ENCODE peak calls at places on chromosome 17, in four cellular contexts. U is GM13977; M is uterus; D is CD8-positive, alpha-beta T cell. S is an unnamed sample.

GRCh38 chr17:17419621-17420020 is 57.2 kb upstream of the MED9 start:
- DNase-seq in D (no peak), M (no peak), U (no peak), S (no peak)

GRCh38 chr17:72158895-72159885 is 38.4 kb downstream of the SOX9 start:
- DNase-seq in D (no peak), U (no peak), M (no peak), S (no peak)

GRCh38 chr17:66964930-66965800 is 658 bp downstream of the CACNG4 start:
- DNase-seq in D (peak), M (no peak), U (peak), S (peak)

GRCh38 chr17:77381185-77381700 is 240.5 kb downstream of the SEC14L1 start:
- DNase-seq in M (no peak), U (no peak), D (no peak), S (no peak)

GRCh38 chr17:72635034-72635654 is 457.3 kb downstream of the SLC39A11 start:
- DNase-seq in M (no peak), D (no peak), U (no peak), S (no peak)

GRCh38 chr17:17525331-17525730 is 29.1 kb upstream of the RASD1 start:
- DNase-seq in D (no peak), M (no peak), U (no peak), S (no peak)

GRCh38 chr17:46201491-46201890 is 8.3 kb upstream of the KANSL1 start:
- DNase-seq in D (no peak), U (no peak), M (no peak), S (no peak)

GRCh38 chr17:34312080-34312479 is 7.2 kb upstream of the CCL8 start:
- DNase-seq in U (no peak), D (no peak), M (no peak), S (no peak)

GRCh38 chr17:50096092-50096491 is 941 bp downstream of the PDK2 start:
- DNase-seq in D (no peak), M (no peak), U (no peak), S (no peak)

GRCh38 chr17:5092139-5093010 is 14.1 kb downstream of the ZFP3 start:
- DNase-seq in M (no peak), U (no peak), D (no peak), S (no peak)

GRCh38 chr17:50721194-50722010 is 2.0 kb downstream of the LUC7L3 start:
- DNase-seq in U (peak), D (no peak), M (no peak), S (peak)

GRCh38 chr17:65219707-65220106 is 82.5 kb downstream of the RGS9 start:
- DNase-seq in U (no peak), D (no peak), M (no peak), S (no peak)

GRCh38 chr17:37701424-37702020 is 43.3 kb downstream of the HNF1B start:
- DNase-seq in D (peak), U (peak), M (no peak), S (peak)

GRCh38 chr17:42578282-42578869 is 847 bp upstream of the PSMC3IP start:
- DNase-seq in D (peak), M (peak), U (peak), S (peak)

GRCh38 chr17:77634710-77635109 is 323.8 kb upstream of the TNRC6C start:
- DNase-seq in D (no peak), U (peak), M (no peak), S (peak)

GRCh38 chr17:45435481-45435880 is 2.8 kb upstream of the ARHGAP27 start:
- DNase-seq in M (no peak), D (no peak), U (no peak), S (no peak)

GRCh38 chr17:11638700-11639265 is 40.5 kb downstream of the DNAH9 start:
- DNase-seq in U (no peak), D (no peak), M (no peak), S (no peak)

GRCh38 chr17:78517421-78517820 is 59.8 kb downstream of the DNAH17 start:
- DNase-seq in D (no peak), U (no peak), M (no peak), S (no peak)

GRCh38 chr17:68704897-68705296 is 103.7 kb upstream of the FAM20A start:
- DNase-seq in M (no peak), D (no peak), U (no peak), S (no peak)

GRCh38 chr17:77476920-77477805 is 336.4 kb downstream of the SEC14L1 start:
- DNase-seq in D (no peak), U (no peak), M (peak), S (no peak)

GRCh38 chr17:72346306-72346705 is 225.5 kb downstream of the SOX9 start:
- DNase-seq in M (no peak), U (no peak), D (no peak), S (no peak)

GRCh38 chr17:8865811-8866210 is 1.7 kb downstream of the PIK3R6 start:
- DNase-seq in M (no peak), D (no peak), U (no peak), S (no peak)

DNA sequence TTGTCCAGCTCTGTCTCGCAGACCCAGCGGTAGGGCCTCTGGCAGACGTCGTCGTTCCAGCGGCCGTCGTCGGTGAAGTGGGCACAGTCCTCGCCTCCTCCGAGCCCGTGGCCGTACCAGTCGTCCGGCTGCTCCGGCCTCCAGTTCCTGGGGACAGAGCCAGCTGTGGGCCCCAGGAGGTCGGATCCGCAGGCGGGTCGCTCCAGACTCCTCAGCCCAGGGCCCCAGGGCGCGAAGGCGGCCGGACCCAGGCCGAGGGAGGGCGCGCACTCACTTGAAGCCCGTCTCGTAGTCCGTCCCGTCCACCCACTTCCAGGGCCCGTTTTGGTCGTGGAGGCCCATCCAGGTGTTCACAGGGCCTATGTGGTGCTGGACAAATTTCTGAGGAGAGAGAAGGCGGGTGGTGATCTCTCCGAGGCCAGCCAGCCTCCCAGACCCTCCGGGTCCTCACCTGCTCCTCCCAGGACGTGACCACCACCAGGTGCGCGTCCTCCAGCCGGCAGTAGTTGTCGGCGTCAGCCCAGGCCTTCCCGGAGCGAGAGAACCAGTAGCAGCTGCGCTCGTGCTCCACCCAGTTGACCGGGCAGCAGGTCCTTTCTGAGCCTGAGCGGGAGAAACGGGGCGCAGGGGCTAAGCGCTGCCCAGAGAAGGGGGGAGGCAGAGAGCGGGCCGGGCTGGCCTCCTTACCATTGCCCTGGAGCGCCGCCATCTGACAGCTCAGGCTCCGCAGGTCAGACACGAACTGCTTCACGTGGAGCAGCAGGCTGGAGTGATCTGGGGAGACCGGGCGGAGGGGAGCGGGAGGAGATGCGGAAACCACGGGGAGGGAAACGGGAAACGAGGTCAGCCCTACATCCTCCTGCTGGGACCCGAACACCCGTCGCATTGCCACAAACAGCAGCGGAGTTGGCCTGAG is 5.2 kb downstream of the ASGR1 start:
- DNase-seq in U (peak), M (peak), D (peak), S (peak)
- TF ChIP-seq CTCF in U (peak), M (no peak), D (no peak), S (peak)

DNA sequence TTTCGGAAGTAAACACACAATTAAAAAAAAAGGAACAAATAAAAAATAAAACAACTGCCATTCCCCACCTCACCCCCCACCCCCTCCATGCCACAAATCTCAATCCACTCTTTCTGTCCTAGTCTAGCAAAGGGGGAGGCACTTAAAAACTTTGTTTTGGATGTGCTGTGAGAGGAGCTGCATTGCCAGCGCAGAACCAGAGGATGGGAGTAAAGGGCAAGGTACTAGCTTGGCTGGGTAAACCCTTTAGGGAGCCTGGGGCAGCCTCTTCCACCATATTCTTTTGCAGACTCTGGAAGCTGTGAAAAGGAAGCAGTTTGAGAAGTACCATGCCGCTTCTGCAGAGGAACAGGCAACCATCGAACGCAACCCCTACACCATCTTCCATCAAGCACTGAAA is 1.4 kb downstream of the MRPS7 start:
- DNase-seq in M (no peak), U (no peak), D (no peak), S (no peak)
- TF ChIP-seq CTCF in M (no peak), U (no peak), D (no peak), S (no peak)

DNA sequence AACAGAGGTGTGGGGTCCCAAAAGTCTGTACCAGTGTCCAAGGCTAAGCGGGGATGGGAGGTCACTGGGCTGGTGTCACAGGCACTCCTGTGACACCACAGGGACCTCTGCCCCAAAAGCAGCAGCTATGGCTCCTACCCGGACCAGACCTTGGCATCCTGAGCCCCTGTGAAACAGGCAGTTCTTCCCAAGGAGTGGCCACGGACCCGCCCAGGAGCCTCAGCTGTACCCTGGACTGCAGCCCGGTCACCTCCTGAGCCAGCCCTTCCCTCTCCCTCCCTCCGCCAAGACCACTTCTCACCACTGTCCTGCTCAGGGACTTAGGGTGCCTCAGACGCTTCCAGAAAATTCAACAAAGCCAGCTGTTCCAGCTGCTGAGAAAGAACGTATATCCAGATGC is 13.8 kb upstream of the NCBP3 start:
- DNase-seq in U (no peak), M (no peak), D (no peak), S (no peak)
- TF ChIP-seq CTCF in U (no peak), M (no peak), D (no peak), S (no peak)

GRCh38 chr17:76153640-76154039 is 12.6 kb upstream of the FOXJ1 start:
- DNase-seq in D (no peak), M (no peak), U (no peak), S (no peak)
- TF ChIP-seq CTCF in D (no peak), M (no peak), U (no peak), S (no peak)

GRCh38 chr17:47820023-47820789 is 1.4 kb downstream of the OSBPL7 start:
- DNase-seq in M (no peak), U (no peak), D (no peak), S (no peak)

GRCh38 chr17:47822785-47823184 is 1.2 kb upstream of the OSBPL7 start:
- DNase-seq in M (no peak), U (no peak), D (no peak), S (no peak)

GRCh38 chr17:47823519-47823918 is 1.9 kb upstream of the OSBPL7 start:
- DNase-seq in M (no peak), D (no peak), U (no peak), S (no peak)

GRCh38 chr17:47821031-47821423 is 567 bp downstream of the OSBPL7 start:
- DNase-seq in M (no peak), U (no peak), D (no peak), S (no peak)

DNA sequence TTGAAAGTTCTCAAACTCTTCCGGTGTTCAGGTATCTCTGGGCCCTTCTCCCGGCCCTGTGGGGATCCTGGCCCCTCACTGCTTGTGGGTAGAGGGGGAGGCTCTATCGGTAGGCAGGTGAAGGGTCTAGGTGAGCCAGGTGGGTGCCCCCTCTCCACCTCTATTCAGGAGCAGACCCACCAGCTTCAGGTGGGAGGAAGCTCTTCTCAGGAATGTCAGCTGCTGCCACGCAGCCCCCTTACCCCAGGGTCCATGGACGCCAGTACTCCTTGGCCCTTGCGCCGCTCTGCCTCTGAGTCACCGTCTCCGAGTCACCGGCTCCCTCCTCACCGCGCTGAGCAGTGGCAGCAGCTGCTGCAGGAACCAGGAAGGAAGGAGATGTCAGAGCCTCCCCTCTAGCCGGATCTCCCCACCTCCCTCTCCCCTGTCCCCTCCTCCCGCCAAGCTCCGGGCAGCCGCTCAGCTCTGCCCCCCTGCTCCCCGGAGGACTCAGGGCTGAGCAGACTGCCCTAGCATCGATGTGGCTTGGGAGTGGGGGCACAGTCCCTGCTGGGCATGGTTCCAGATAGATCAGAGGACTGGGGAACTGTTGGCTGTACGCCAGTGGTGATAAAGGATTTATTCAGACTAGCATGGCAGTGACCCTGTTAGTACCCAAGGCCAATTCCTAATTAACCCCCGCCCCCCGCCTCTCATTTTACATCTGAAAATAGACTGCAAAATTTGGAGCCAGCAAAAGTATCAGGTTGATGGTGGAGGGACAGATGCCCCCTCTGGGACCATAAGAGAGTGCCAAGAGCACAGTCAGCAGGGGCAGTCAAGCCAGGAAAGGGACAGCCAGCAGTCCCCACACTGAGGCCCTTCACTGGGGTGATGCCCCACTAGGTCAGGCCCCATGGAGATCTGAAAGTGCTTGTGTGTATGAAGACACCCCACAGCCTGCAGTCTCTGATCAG is at the start of gene OSBPL7:
- DNase-seq in M (peak), U (peak), D (peak), S (peak)
- TF ChIP-seq CTCF in M (peak), U (peak), D (no peak), S (peak)

GRCh38 chr17:58001461-58002124 is 5.5 kb downstream of the SRSF1 start:
- DNase-seq in M (no peak), U (no peak), D (no peak), S (no peak)

GRCh38 chr17:58002973-58003372 is 4.1 kb downstream of the SRSF1 start:
- DNase-seq in U (no peak), D (no peak), M (no peak), S (no peak)

GRCh38 chr17:58002154-58002553 is 4.9 kb downstream of the SRSF1 start:
- DNase-seq in M (no peak), U (no peak), D (no peak), S (no peak)

GRCh38 chr17:58004060-58004459 is 3.0 kb downstream of the SRSF1 start:
- DNase-seq in U (no peak), D (no peak), M (no peak), S (no peak)

DNA sequence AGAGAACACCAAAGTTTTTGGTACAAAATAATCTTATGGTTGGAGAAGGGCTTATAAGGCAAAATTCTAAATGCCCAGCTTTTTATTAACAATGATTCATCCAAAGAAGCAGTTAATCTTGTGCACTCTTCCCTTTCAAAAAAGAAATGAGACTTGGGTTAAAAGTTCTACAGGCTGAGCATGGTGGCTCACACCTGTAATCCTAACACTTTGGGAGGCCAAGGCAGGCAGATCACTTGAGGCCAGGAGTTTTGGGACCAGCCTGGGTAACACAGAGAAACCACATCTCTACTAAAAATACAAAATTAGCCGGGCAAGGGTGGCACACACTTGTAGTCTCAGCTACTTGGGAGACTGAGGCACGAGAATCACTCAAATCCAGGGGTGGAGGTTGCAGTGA is 4.5 kb downstream of the SRSF1 start:
- DNase-seq in D (no peak), M (no peak), U (no peak), S (no peak)
- TF ChIP-seq CTCF in D (no peak), M (no peak), U (no peak), S (no peak)

DNA sequence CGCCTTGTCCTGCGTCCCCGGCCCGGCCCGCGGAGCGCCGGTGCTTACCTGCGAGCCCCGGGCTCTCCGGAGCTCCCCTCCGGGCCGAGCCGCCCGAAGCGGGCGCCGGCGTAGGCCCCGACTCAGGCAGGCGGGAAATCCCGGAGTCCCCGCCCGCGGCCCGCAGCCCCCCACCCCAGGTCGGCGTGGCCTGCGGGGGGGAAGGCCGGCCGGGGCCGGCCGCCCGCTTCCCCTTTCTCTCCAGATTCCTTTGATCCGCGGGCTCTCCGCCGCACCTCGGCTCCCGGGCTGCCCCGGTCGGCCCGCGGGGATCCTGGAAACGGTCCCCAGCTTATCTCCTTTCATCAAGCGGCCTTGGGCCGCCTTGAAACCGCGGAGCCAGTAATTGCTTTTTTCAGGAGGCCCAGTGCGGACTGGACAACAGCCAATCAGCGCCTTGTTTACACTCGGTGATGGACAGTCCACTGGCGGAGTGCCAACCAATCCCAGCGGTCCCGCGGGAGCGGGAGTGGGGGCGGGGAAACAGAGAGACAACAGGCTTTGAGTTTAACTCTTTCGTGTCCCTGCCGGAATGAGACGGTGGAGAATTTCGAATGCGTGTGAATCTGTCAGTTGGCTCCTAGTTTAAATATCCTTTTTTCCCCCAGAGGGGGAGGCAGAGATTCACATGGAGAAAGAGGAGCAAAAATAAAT is 1.4 kb upstream of the BAHCC1 start:
- DNase-seq in U (peak), D (peak), M (peak), S (peak)
- TF ChIP-seq CTCF in U (no peak), D (no peak), M (no peak), S (no peak)

GRCh38 chr17:64216385-64217248 is 46.4 kb downstream of the TEX2 start:
- DNase-seq in D (no peak), U (peak), M (peak), S (peak)
- TF ChIP-seq CTCF in D (no peak), U (peak), M (no peak), S (peak)

S was measured in GM13976.